ENCODE peak calls at places on chromosomes 13 and 19, in four cellular contexts. One of them, this sample, is unnamed.

GRCh38 chr13:93422980-93423554 is 196.5 kb downstream of the GPC6 start:
- DNase-seq in stimulated activated CD4-positive, alpha-beta T cell treated with anti-CD3 and anti-CD28 coated beads, TNF-alpha, amount 100 ng/mL, for 24 hours: no peak
- DNase-seq in stimulated activated CD8-positive, alpha-beta memory T cell treated with anti-CD3 and anti-CD28 coated beads, Interleukin-7, amount 100 ng/mL, for 1 hour: no peak
- DNase-seq in NCI-H1930: no peak
- DNase-seq in this sample: no peak

GRCh38 chr13:22114630-22115311 is 443.9 kb downstream of the FGF9 start:
- DNase-seq in stimulated activated CD4-positive, alpha-beta T cell treated with anti-CD3 and anti-CD28 coated beads, TNF-alpha, amount 100 ng/mL, for 24 hours: no peak
- DNase-seq in stimulated activated CD8-positive, alpha-beta memory T cell treated with anti-CD3 and anti-CD28 coated beads, Interleukin-7, amount 100 ng/mL, for 1 hour: no peak
- DNase-seq in NCI-H1930: no peak
- DNase-seq in this sample: no peak

GRCh38 chr19:13329766-13330165 is 176.5 kb downstream of the CACNA1A start:
- DNase-seq in stimulated activated CD4-positive, alpha-beta T cell treated with anti-CD3 and anti-CD28 coated beads, TNF-alpha, amount 100 ng/mL, for 24 hours: no peak
- DNase-seq in stimulated activated CD8-positive, alpha-beta memory T cell treated with anti-CD3 and anti-CD28 coated beads, Interleukin-7, amount 100 ng/mL, for 1 hour: no peak
- DNase-seq in NCI-H1930: no peak
- DNase-seq in this sample: no peak

GRCh38 chr13:64248371-64249065 is 2832.9 kb upstream of the PCDH20 start:
- DNase-seq in stimulated activated CD4-positive, alpha-beta T cell treated with anti-CD3 and anti-CD28 coated beads, TNF-alpha, amount 100 ng/mL, for 24 hours: no peak
- DNase-seq in stimulated activated CD8-positive, alpha-beta memory T cell treated with anti-CD3 and anti-CD28 coated beads, Interleukin-7, amount 100 ng/mL, for 1 hour: no peak
- DNase-seq in NCI-H1930: no peak
- DNase-seq in this sample: no peak

GRCh38 chr19:29467824-29468401 is 57.9 kb upstream of the VSTM2B start:
- DNase-seq in stimulated activated CD4-positive, alpha-beta T cell treated with anti-CD3 and anti-CD28 coated beads, TNF-alpha, amount 100 ng/mL, for 24 hours: no peak
- DNase-seq in stimulated activated CD8-positive, alpha-beta memory T cell treated with anti-CD3 and anti-CD28 coated beads, Interleukin-7, amount 100 ng/mL, for 1 hour: no peak
- DNase-seq in NCI-H1930: peak; percentile 52
- DNase-seq in this sample: no peak

GRCh38 chr19:36152061-36152885 is at the start of gene COX7A1:
- DNase-seq in stimulated activated CD4-positive, alpha-beta T cell treated with anti-CD3 and anti-CD28 coated beads, TNF-alpha, amount 100 ng/mL, for 24 hours: no peak
- DNase-seq in stimulated activated CD8-positive, alpha-beta memory T cell treated with anti-CD3 and anti-CD28 coated beads, Interleukin-7, amount 100 ng/mL, for 1 hour: no peak
- DNase-seq in NCI-H1930: no peak
- DNase-seq in this sample: peak; percentile 31

GRCh38 chr19:11659612-11660011 is 62.3 kb downstream of the ZNF627 start:
- DNase-seq in stimulated activated CD4-positive, alpha-beta T cell treated with anti-CD3 and anti-CD28 coated beads, TNF-alpha, amount 100 ng/mL, for 24 hours: no peak
- DNase-seq in stimulated activated CD8-positive, alpha-beta memory T cell treated with anti-CD3 and anti-CD28 coated beads, Interleukin-7, amount 100 ng/mL, for 1 hour: no peak
- DNase-seq in NCI-H1930: no peak
- DNase-seq in this sample: no peak

GRCh38 chr19:28468701-28469459 is 744.1 kb downstream of the UQCRFS1 start:
- DNase-seq in stimulated activated CD4-positive, alpha-beta T cell treated with anti-CD3 and anti-CD28 coated beads, TNF-alpha, amount 100 ng/mL, for 24 hours: no peak
- DNase-seq in stimulated activated CD8-positive, alpha-beta memory T cell treated with anti-CD3 and anti-CD28 coated beads, Interleukin-7, amount 100 ng/mL, for 1 hour: no peak
- DNase-seq in NCI-H1930: no peak
- DNase-seq in this sample: no peak

GRCh38 chr19:4456566-4456842 is 1.1 kb downstream of the UBXN6 start:
- DNase-seq in stimulated activated CD4-positive, alpha-beta T cell treated with anti-CD3 and anti-CD28 coated beads, TNF-alpha, amount 100 ng/mL, for 24 hours: no peak
- DNase-seq in stimulated activated CD8-positive, alpha-beta memory T cell treated with anti-CD3 and anti-CD28 coated beads, Interleukin-7, amount 100 ng/mL, for 1 hour: no peak
- DNase-seq in NCI-H1930: no peak
- DNase-seq in this sample: no peak

GRCh38 chr19:45009625-45010255 is 8.5 kb downstream of the RELB start:
- DNase-seq in stimulated activated CD4-positive, alpha-beta T cell treated with anti-CD3 and anti-CD28 coated beads, TNF-alpha, amount 100 ng/mL, for 24 hours: no peak
- DNase-seq in stimulated activated CD8-positive, alpha-beta memory T cell treated with anti-CD3 and anti-CD28 coated beads, Interleukin-7, amount 100 ng/mL, for 1 hour: no peak
- DNase-seq in NCI-H1930: no peak
- DNase-seq in this sample: no peak

GRCh38 chr19:2186071-2186846 is 22.5 kb downstream of the DOT1L start:
- DNase-seq in stimulated activated CD4-positive, alpha-beta T cell treated with anti-CD3 and anti-CD28 coated beads, TNF-alpha, amount 100 ng/mL, for 24 hours: no peak
- DNase-seq in stimulated activated CD8-positive, alpha-beta memory T cell treated with anti-CD3 and anti-CD28 coated beads, Interleukin-7, amount 100 ng/mL, for 1 hour: no peak
- DNase-seq in NCI-H1930: no peak
- DNase-seq in this sample: no peak

GRCh38 chr13:110209950-110210603 is 96.9 kb downstream of the COL4A1 start:
- DNase-seq in stimulated activated CD4-positive, alpha-beta T cell treated with anti-CD3 and anti-CD28 coated beads, TNF-alpha, amount 100 ng/mL, for 24 hours: no peak
- DNase-seq in stimulated activated CD8-positive, alpha-beta memory T cell treated with anti-CD3 and anti-CD28 coated beads, Interleukin-7, amount 100 ng/mL, for 1 hour: no peak
- DNase-seq in NCI-H1930: no peak
- DNase-seq in this sample: no peak

GRCh38 chr13:113669231-113669870 is 2.3 kb downstream of the GRK1 start:
- DNase-seq in stimulated activated CD4-positive, alpha-beta T cell treated with anti-CD3 and anti-CD28 coated beads, TNF-alpha, amount 100 ng/mL, for 24 hours: no peak
- DNase-seq in stimulated activated CD8-positive, alpha-beta memory T cell treated with anti-CD3 and anti-CD28 coated beads, Interleukin-7, amount 100 ng/mL, for 1 hour: no peak
- DNase-seq in NCI-H1930: no peak
- DNase-seq in this sample: no peak